ENCODE peak calls at places on chromosome 9, in eight cellular contexts. X is effector memory CD4-positive, alpha-beta T cell; P is NCI-H345; S is stomach; U is activated T-cell treated with anti-CD3 and anti-CD28 coated beads, Interleukin-2, amount 50 U/mL, for 48 hours; Q is mesenteric fat pad; T is activated CD8-positive, alpha-beta T cell treated with anti-CD3 and anti-CD28 coated beads for 36 hours; D is cerebellar cortex. R is an unnamed sample.

GRCh38 chr9:134800791-134801339 is 79.7 kb upstream of the FCN2 start:
- DNase-seq in X (no peak), P (no peak), S (no peak), U (no peak), Q (no peak), T (no peak), D (peak), R (no peak)

GRCh38 chr9:137349471-137350033 is 47.5 kb upstream of the NRARP start:
- DNase-seq in X (no peak), P (no peak), S (peak), U (no peak), Q (no peak), T (no peak), D (no peak), R (no peak)

GRCh38 chr9:25557645-25558300 is 120.5 kb downstream of the TUSC1 start:
- DNase-seq in X (no peak), P (no peak), S (no peak), U (no peak), Q (no peak), T (no peak), D (no peak), R (no peak)

GRCh38 chr9:137411670-137412380 is 11.1 kb downstream of the EXD3 start:
- DNase-seq in X (no peak), P (no peak), S (peak), U (peak), Q (no peak), T (peak), D (no peak), R (no peak)

GRCh38 chr9:101325053-101325452 is 59.8 kb downstream of the BAAT start:
- DNase-seq in X (no peak), P (peak), S (no peak), U (no peak), Q (no peak), T (no peak), D (no peak), R (peak)

GRCh38 chr9:2740616-2741015 is 23.3 kb downstream of the KCNV2 start:
- DNase-seq in X (no peak), P (no peak), S (no peak), U (no peak), Q (no peak), T (no peak), D (no peak), R (no peak)

GRCh38 chr9:93076101-93076791 is 17.7 kb downstream of the SUSD3 start:
- DNase-seq in X (no peak), P (no peak), S (no peak), U (no peak), Q (no peak), T (no peak), D (no peak), R (no peak)

GRCh38 chr9:92196909-92197308 is 81.7 kb upstream of the SPTLC1 start:
- DNase-seq in X (no peak), P (no peak), S (no peak), U (no peak), Q (no peak), T (no peak), D (no peak), R (no peak)

GRCh38 chr9:115882911-115883310 is 270.7 kb upstream of the PAPPA start:
- DNase-seq in X (no peak), P (no peak), S (no peak), U (no peak), Q (no peak), T (no peak), D (no peak), R (no peak)

GRCh38 chr9:19471737-19472648 is 63.2 kb downstream of the ACER2 start:
- DNase-seq in X (no peak), P (peak), S (peak), U (peak), Q (peak), T (peak), D (peak), R (peak)

GRCh38 chr9:123257276-123257675 is 11.1 kb downstream of the STRBP start:
- DNase-seq in X (no peak), P (no peak), S (no peak), U (no peak), Q (no peak), T (no peak), D (no peak), R (no peak)

GRCh38 chr9:23559522-23559921 is 266.5 kb downstream of the ELAVL2 start:
- DNase-seq in X (no peak), P (no peak), S (no peak), U (no peak), Q (no peak), T (no peak), D (no peak), R (no peak)

GRCh38 chr9:73080110-73080683 is 71.5 kb upstream of the ANXA1 start:
- DNase-seq in X (no peak), P (no peak), S (no peak), U (no peak), Q (no peak), T (no peak), D (no peak), R (no peak)

GRCh38 chr9:119968837-119969707 is 599.8 kb upstream of the BRINP1 start:
- DNase-seq in X (peak), P (peak), S (peak), U (peak), Q (no peak), T (peak), D (peak), R (peak)

GRCh38 chr9:90961375-90961774 is 159.8 kb downstream of the SYK start:
- DNase-seq in X (no peak), P (peak), S (no peak), U (no peak), Q (no peak), T (no peak), D (no peak), R (no peak)

GRCh38 chr9:131260751-131261452 is 15.4 kb downstream of the FAM78A start:
- DNase-seq in X (no peak), P (no peak), S (no peak), U (no peak), Q (no peak), T (no peak), D (no peak), R (no peak)

GRCh38 chr9:6219040-6219439 is 3.4 kb downstream of the IL33 start:
- DNase-seq in X (no peak), P (no peak), S (no peak), U (no peak), Q (no peak), T (no peak), D (no peak), R (no peak)

R was measured in DMS53.